ENCODE peak calls at places on chromosomes 3 and 15, in eight cellular contexts. T is HCT116, X is A549, W is GM12878, N is stomach, C is HepG2, V is ovary, U is transverse colon. Y is an unnamed sample.

GRCh38 chr3:14548321-14548729 is 8.2 kb upstream of the GRIP2 start:
- DNase-seq in T (peak), X (peak), W (no peak), N (peak), C (peak), V (peak), U (peak), Y (peak)

GRCh38 chr3:133474251-133474801 is 74.5 kb downstream of the BFSP2 start:
- DNase-seq in T (no peak), X (no peak), W (no peak), N (no peak), C (no peak), V (peak), U (no peak), Y (no peak)

GRCh38 chr3:193944161-193944884 is 191.6 kb upstream of the HES1 start:
- DNase-seq in T (no peak), X (no peak), W (no peak), N (no peak), C (no peak), V (no peak), U (no peak), Y (no peak)

GRCh38 chr3:197083486-197083885 is 53.9 kb upstream of the MELTF start:
- DNase-seq in T (no peak), X (peak), W (no peak), N (no peak), C (no peak), V (no peak), U (no peak), Y (no peak)

GRCh38 chr3:35592589-35593295 is 46.6 kb upstream of the ARPP21 start:
- DNase-seq in T (no peak), X (no peak), W (no peak), N (no peak), C (no peak), V (no peak), U (no peak), Y (no peak)

GRCh38 chr15:42146551-42147430 is 9.6 kb downstream of the PLA2G4F start:
- DNase-seq in T (no peak), X (no peak), W (no peak), N (peak), C (no peak), V (no peak), U (no peak), Y (no peak)

GRCh38 chr3:134294302-134294925 is 43.8 kb upstream of the RYK start:
- DNase-seq in T (no peak), X (no peak), W (peak), N (no peak), C (no peak), V (no peak), U (no peak), Y (no peak)

GRCh38 chr3:139261754-139262632 is 81.8 kb upstream of the MRPS22 start:
- DNase-seq in T (no peak), X (no peak), W (no peak), N (no peak), C (no peak), V (no peak), U (no peak), Y (peak)

GRCh38 chr15:97072560-97072959 is 742.1 kb downstream of the NR2F2 start:
- DNase-seq in T (no peak), X (no peak), W (no peak), N (no peak), C (no peak), V (no peak), U (no peak), Y (no peak)

GRCh38 chr3:119352235-119352634 is 58.1 kb downstream of the ARHGAP31 start:
- DNase-seq in T (no peak), X (no peak), W (peak), N (no peak), C (no peak), V (no peak), U (no peak), Y (no peak)

GRCh38 chr15:31277335-31278055 is 49.1 kb upstream of the KLF13 start:
- DNase-seq in T (no peak), X (no peak), W (no peak), N (peak), C (no peak), V (no peak), U (no peak), Y (no peak)

GRCh38 chr15:36609793-36610192 is 30.4 kb downstream of the CDIN1 start:
- DNase-seq in T (no peak), X (no peak), W (no peak), N (no peak), C (no peak), V (no peak), U (no peak), Y (no peak)

GRCh38 chr3:177811111-177811510 is 613.8 kb upstream of the TBL1XR1 start:
- DNase-seq in T (no peak), X (no peak), W (no peak), N (no peak), C (no peak), V (no peak), U (no peak), Y (no peak)

GRCh38 chr3:13715167-13715954 is 164.5 kb downstream of the WNT7A start:
- DNase-seq in T (no peak), X (no peak), W (no peak), N (peak), C (no peak), V (peak), U (no peak), Y (no peak)

GRCh38 chr15:96011109-96011608 is 319.3 kb upstream of the NR2F2 start:
- DNase-seq in T (no peak), X (no peak), W (no peak), N (no peak), C (no peak), V (no peak), U (no peak), Y (no peak)

GRCh38 chr15:47715856-47716445 is 1.4 kb upstream of the SEMA6D start:
- DNase-seq in T (no peak), X (no peak), W (no peak), N (no peak), C (no peak), V (peak), U (no peak), Y (no peak)

DNA sequence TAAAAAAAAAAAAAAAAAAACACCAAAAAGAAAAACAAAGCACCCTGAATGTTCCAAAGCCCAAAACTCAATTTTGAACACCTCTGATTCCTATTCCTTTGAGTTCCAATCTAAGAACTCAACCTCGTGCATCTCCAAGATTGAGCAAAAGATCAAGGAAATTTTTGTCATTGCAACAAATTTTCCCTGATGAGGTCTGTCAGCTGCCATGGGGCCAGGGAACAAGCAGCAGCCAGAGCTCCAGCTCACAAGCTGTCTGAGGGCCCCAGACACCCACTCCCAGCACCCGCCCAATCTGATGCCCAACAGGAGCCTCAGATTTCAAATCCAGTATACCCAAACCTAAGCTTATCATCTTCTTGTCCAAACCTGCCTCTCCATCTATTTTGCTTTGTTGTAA is 87.6 kb upstream of the ACP3 start:
- DNase-seq in T (no peak), X (no peak), W (no peak), N (no peak), C (no peak), V (no peak), U (no peak), Y (no peak)
- H3K27ac ChIP-seq in T (no peak), X (no peak), W (no peak), N (no peak), C (no peak), V (no peak), U (no peak), Y (no peak)

GRCh38 chr15:67520976-67521769 is at the start of gene C15orf61:
- DNase-seq in T (peak), X (peak), W (peak), N (peak), C (peak), V (peak), U (peak), Y (peak)
- TF ChIP-seq POLR2A in T (peak), X (peak), W (peak), N (no peak), C (peak), V (peak), U (peak), Y (peak)

GRCh38 chr3:122021037-122021436 is 1.0 kb downstream of the ILDR1 start:
- DNase-seq in T (no peak), X (no peak), W (no peak), N (no peak), C (no peak), V (no peak), U (no peak), Y (no peak)

GRCh38 chr3:122023335-122023734 is 1.3 kb upstream of the ILDR1 start:
- DNase-seq in T (no peak), X (no peak), W (no peak), N (no peak), C (no peak), V (no peak), U (no peak), Y (no peak)

GRCh38 chr3:122024800-122025199 is 2.8 kb upstream of the ILDR1 start:
- DNase-seq in T (no peak), X (no peak), W (no peak), N (no peak), C (no peak), V (no peak), U (no peak), Y (no peak)

GRCh38 chr3:122019493-122019892 is 2.6 kb downstream of the ILDR1 start:
- DNase-seq in T (no peak), X (no peak), W (no peak), N (no peak), C (no peak), V (no peak), U (no peak), Y (no peak)

DNA sequence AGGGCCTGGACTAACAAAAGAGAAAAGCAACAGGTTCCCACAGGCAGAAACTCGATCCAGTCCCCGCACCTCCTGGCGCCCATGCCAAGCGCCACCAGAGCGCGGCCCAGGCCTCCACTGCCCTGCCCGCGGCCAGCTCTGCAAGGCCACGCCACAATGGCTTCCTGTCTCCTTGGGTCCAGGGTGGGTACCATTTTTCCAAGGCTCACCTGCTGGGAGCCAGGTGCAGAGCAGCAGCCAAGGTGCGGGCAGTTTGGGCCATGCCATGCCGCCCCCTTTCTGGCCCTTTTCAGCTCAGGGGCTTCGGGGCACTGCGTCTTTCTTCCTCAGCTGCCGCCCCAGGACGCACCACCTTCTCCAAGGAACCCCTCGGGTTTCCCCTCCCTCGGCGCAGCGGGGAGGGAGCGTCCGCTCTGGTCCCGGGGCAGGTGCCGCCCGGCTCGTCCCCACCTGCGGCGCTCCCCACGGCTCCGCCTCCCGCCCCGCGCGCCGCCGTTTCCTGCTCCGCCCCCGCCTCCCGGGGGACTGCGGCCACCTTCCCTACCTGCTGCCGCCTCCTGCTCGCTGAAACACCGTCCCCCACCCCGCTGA is at the start of gene ILDR1:
- DNase-seq in T (peak), X (peak), W (no peak), N (peak), C (no peak), V (no peak), U (peak), Y (peak)
- H3K27ac ChIP-seq in T (peak), X (peak), W (peak), N (no peak), C (no peak), V (no peak), U (peak), Y (peak)

DNA sequence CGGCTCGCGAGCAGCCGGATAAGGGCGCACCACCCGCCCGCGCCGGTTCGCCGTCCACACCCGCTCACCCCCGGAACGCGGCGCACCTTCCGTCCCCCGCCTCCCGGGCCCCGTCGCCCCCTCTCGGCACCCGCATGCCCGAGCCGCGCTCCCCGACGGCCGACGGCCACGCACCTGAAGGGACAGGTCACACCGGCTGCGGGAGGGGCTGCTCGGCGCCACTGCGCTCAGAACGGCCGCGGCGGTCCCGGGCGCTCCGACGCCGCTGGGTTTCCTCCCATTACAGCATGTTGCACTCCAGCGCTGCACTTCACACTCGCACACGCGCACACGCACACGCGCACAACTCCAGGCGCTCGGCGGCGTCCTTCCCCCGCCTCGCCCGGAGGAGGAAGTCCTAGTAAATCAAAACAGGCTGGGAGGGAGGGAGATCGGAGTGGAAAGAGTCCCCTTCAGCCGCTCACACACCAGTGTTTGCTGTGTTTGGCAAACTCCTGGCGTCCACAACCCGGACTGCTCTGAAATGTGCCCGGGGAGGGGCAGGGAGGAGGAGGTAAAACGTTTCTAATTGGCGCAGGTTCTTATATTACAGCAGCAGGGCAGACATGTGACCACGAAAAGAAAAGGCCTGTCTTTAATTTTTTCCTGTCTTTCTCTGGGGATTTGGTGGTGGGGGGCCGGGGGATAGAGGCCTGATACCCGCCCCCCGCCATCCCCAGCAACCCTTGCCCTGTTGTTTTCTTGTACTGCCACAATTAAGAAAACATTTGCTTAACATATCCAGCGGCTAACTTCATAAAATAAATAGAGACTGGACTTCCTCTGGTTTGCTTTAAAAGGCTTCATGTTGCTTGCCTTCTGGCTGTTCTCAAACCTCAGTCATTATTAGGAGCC is 76.8 kb upstream of the VGLL4 start:
- DNase-seq in T (peak), X (peak), W (no peak), N (peak), C (peak), V (peak), U (peak), Y (peak)
- TF ChIP-seq POLR2A in T (peak), X (peak), W (no peak), N (no peak), C (no peak), V (peak), U (peak), Y (peak)

Y was measured in body of pancreas.